ENCODE peak calls at places on chromosomes 11 and 22, in six cellular contexts. One of them, this sample, is unnamed.

GRCh38 chr22:23305922-23306374 is 125.6 kb downstream of the BCR start:
- DNase-seq in breast epithelium: no peak
- DNase-seq in stomach: peak; percentile 72
- DNase-seq in ovary: peak; percentile 89
- DNase-seq in right lobe of liver: no peak
- DNase-seq in heart left ventricle: peak; percentile 91
- DNase-seq in this sample: peak; percentile 65

GRCh38 chr11:58926251-58926650 is 13.0 kb upstream of the GLYATL1 start:
- DNase-seq in breast epithelium: no peak
- DNase-seq in stomach: no peak
- DNase-seq in ovary: no peak
- DNase-seq in right lobe of liver: no peak
- DNase-seq in heart left ventricle: no peak
- DNase-seq in this sample: no peak

GRCh38 chr22:40107756-40108437 is 69.8 kb upstream of the TNRC6B start:
- DNase-seq in breast epithelium: no peak
- DNase-seq in stomach: peak; percentile 33
- DNase-seq in ovary: no peak
- DNase-seq in right lobe of liver: no peak
- DNase-seq in heart left ventricle: peak; percentile 58
- DNase-seq in this sample: no peak

GRCh38 chr11:119144825-119145476 is 3.9 kb upstream of the ABCG4 start:
- DNase-seq in breast epithelium: peak; percentile 30
- DNase-seq in stomach: peak; percentile 69
- DNase-seq in ovary: peak; percentile 55
- DNase-seq in right lobe of liver: no peak
- DNase-seq in heart left ventricle: peak; percentile 65
- DNase-seq in this sample: peak; percentile 67

GRCh38 chr11:30960387-30960992 is 374.3 kb upstream of the MPPED2 start:
- DNase-seq in breast epithelium: no peak
- DNase-seq in stomach: no peak
- DNase-seq in ovary: no peak
- DNase-seq in right lobe of liver: no peak
- DNase-seq in heart left ventricle: no peak
- DNase-seq in this sample: no peak

GRCh38 chr11:70498976-70499801 is 100.9 kb downstream of the CTTN start:
- DNase-seq in breast epithelium: no peak
- DNase-seq in stomach: no peak
- DNase-seq in ovary: no peak
- DNase-seq in right lobe of liver: peak; percentile 46
- DNase-seq in heart left ventricle: peak; percentile 10
- DNase-seq in this sample: no peak

GRCh38 chr11:108697872-108698473 is 33.1 kb downstream of the DDX10 start:
- DNase-seq in breast epithelium: no peak
- DNase-seq in stomach: peak; percentile 44
- DNase-seq in ovary: peak; percentile 49
- DNase-seq in right lobe of liver: no peak
- DNase-seq in heart left ventricle: peak; percentile 53
- DNase-seq in this sample: peak; percentile 71

GRCh38 chr11:47861762-47862161 is 13.6 kb upstream of the NUP160 start:
- DNase-seq in breast epithelium: no peak
- DNase-seq in stomach: no peak
- DNase-seq in ovary: no peak
- DNase-seq in right lobe of liver: no peak
- DNase-seq in heart left ventricle: no peak
- DNase-seq in this sample: no peak

GRCh38 chr11:119148855-119149370 is at the start of gene ABCG4:
- DNase-seq in breast epithelium: no peak
- DNase-seq in stomach: peak; percentile 29
- DNase-seq in ovary: no peak
- DNase-seq in right lobe of liver: no peak
- DNase-seq in heart left ventricle: no peak
- DNase-seq in this sample: no peak

GRCh38 chr11:134545521-134545920 is 133.5 kb upstream of the B3GAT1 start:
- DNase-seq in breast epithelium: no peak
- DNase-seq in stomach: no peak
- DNase-seq in ovary: no peak
- DNase-seq in right lobe of liver: no peak
- DNase-seq in heart left ventricle: no peak
- DNase-seq in this sample: no peak
- H3K27ac ChIP-seq in breast epithelium: no peak overlapping the region
- H3K27ac ChIP-seq in stomach: no peak overlapping the region
- H3K27ac ChIP-seq in ovary: no peak overlapping the region
- H3K27ac ChIP-seq in right lobe of liver: no peak overlapping the region
- H3K27ac ChIP-seq in heart left ventricle: no peak overlapping the region
- H3K27ac ChIP-seq in this sample: no peak overlapping the region

GRCh38 chr22:29308148-29308790 is 1.8 kb downstream of the GAS2L1 start:
- DNase-seq in breast epithelium: no peak
- DNase-seq in stomach: no peak
- DNase-seq in ovary: no peak
- DNase-seq in right lobe of liver: no peak
- DNase-seq in heart left ventricle: peak; percentile 52
- DNase-seq in this sample: no peak

GRCh38 chr22:29305836-29306174 is 645 bp upstream of the GAS2L1 start:
- DNase-seq in breast epithelium: no peak
- DNase-seq in stomach: no peak
- DNase-seq in ovary: no peak
- DNase-seq in right lobe of liver: no peak
- DNase-seq in heart left ventricle: no peak
- DNase-seq in this sample: no peak

GRCh38 chr22:29307658-29308147 is 1.3 kb downstream of the GAS2L1 start:
- DNase-seq in breast epithelium: no peak
- DNase-seq in stomach: no peak
- DNase-seq in ovary: no peak
- DNase-seq in right lobe of liver: no peak
- DNase-seq in heart left ventricle: no peak
- DNase-seq in this sample: no peak

GRCh38 chr22:29306830-29307657 is 594 bp downstream of the GAS2L1 start:
- DNase-seq in breast epithelium: peak; percentile 67
- DNase-seq in stomach: peak; percentile 83
- DNase-seq in ovary: peak; percentile 86
- DNase-seq in right lobe of liver: peak; percentile 85
- DNase-seq in heart left ventricle: peak; percentile 88
- DNase-seq in this sample: peak; percentile 74

DNA sequence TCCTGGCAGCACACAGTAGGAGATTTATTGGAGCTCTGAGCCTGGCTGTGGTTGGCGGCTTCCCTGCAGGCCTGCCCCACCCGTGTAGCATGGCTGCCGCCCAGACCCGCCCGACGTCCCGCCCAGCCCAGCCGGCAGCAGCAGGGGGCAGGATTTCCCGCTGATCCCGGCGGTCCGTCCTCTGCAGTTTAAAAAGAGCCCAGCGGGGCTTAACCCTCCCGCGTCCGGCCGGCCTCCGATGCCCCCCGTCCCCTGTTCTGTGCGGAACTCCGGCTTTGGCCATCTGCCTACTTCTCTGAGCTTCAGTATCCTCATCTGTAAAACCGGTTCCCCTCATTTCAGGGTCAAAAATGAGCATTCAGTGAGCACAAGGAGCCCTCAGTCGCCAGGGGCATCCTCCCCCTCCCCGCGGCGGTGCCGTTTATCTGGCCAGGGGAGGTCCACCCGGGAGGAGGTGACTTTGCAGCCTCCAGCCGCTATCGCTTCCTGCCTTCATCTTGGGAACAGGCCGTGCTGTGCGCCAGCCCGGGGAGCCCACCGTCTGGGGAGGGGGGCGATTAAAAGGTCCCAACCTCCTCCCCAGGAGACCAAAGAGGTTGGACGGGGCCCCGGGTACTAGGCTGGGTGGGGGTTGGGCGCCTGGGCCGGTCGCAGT is at the start of gene GAS2L1:
- DNase-seq in breast epithelium: peak; percentile 60
- DNase-seq in stomach: peak; percentile 81
- DNase-seq in ovary: peak; percentile 84
- DNase-seq in right lobe of liver: peak; percentile 89
- DNase-seq in heart left ventricle: peak; percentile 92
- DNase-seq in this sample: peak; percentile 68
- TF ChIP-seq POLR2A in breast epithelium: no peak
- TF ChIP-seq POLR2A in stomach: no peak
- TF ChIP-seq POLR2A in ovary: peak; percentile 11
- TF ChIP-seq POLR2A in right lobe of liver: no peak
- TF ChIP-seq POLR2A in heart left ventricle: no peak
- TF ChIP-seq POLR2A in this sample: no peak

DNA sequence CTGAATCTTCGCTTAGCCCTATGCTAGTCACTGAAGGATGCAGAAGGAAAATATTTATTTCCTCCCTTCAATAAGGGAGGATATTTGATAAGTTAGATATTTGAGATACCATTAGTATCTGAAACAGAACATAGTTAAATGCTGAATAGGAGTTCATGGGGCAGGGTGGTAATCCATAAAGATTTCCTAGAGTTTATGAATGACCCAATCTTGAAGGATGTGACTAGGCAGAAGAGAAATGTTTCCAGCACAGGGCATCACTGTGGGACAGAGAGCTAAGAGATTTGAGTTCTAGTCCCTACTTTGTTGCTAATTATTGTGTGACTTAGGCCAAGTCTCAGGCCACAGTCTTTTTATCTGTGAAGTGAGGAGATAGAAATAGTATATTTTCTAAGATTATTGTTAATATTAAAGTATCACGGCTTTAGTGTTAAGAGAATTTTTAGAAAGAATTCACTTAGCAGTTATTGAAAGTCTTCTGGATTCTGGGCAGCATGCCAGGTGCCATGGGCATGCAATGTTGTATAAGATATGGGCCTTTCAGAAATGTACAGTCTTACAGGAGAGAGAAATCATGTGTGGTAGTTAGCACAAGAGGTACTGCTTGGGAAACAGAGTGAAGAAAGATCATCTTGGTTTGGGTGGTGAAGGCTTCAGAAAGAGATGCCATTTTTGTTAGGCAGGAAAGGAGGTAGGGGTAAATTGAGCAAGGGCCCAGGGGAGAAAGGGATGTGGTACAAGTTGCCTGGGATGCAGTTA is 24.0 kb downstream of the SWAP70 start:
- DNase-seq in breast epithelium: no peak
- DNase-seq in stomach: peak; percentile 53
- DNase-seq in ovary: no peak
- DNase-seq in right lobe of liver: no peak
- DNase-seq in heart left ventricle: no peak
- DNase-seq in this sample: no peak
- H3K27ac ChIP-seq in breast epithelium: peak overlapping the region; percentile 70
- H3K27ac ChIP-seq in stomach: peak overlapping the region; percentile 62
- H3K27ac ChIP-seq in ovary: no peak overlapping the region
- H3K27ac ChIP-seq in right lobe of liver: peak overlapping the region; percentile 19
- H3K27ac ChIP-seq in heart left ventricle: peak overlapping the region; percentile 73
- H3K27ac ChIP-seq in this sample: peak overlapping the region; percentile 58

GRCh38 chr22:41919357-41920224 is 4.7 kb upstream of the SHISA8 start:
- DNase-seq in breast epithelium: peak; percentile 41
- DNase-seq in stomach: peak; percentile 70
- DNase-seq in ovary: no peak
- DNase-seq in right lobe of liver: no peak
- DNase-seq in heart left ventricle: peak; percentile 79
- DNase-seq in this sample: peak; percentile 20
- TF ChIP-seq POLR2A in breast epithelium: no peak
- TF ChIP-seq POLR2A in stomach: no peak
- TF ChIP-seq POLR2A in ovary: no peak
- TF ChIP-seq POLR2A in right lobe of liver: no peak
- TF ChIP-seq POLR2A in heart left ventricle: no peak
- TF ChIP-seq POLR2A in this sample: no peak

GRCh38 chr22:44357962-44358553 is 45.3 kb upstream of the SHISAL1 start:
- DNase-seq in breast epithelium: no peak
- DNase-seq in stomach: no peak
- DNase-seq in ovary: peak; percentile 70
- DNase-seq in right lobe of liver: peak; percentile 22
- DNase-seq in heart left ventricle: peak; percentile 49
- DNase-seq in this sample: no peak
- H3K27ac ChIP-seq in breast epithelium: no peak overlapping the region
- H3K27ac ChIP-seq in stomach: peak overlapping the region; percentile 49
- H3K27ac ChIP-seq in ovary: peak overlapping the region; percentile 61
- H3K27ac ChIP-seq in right lobe of liver: no peak overlapping the region
- H3K27ac ChIP-seq in heart left ventricle: no peak overlapping the region
- H3K27ac ChIP-seq in this sample: no peak overlapping the region

This sample was measured in tibial nerve.